ENCODE peak calls at places on chromosomes 2 and 18, in ten cellular contexts. W is thyroid gland, Y is astrocyte, J is fibroblast of mammary gland, N is IMR-90, R is K562, C is fibroblast of lung, G is brain microvascular endothelial cell, I is transverse colon, M is spleen. E is an unnamed sample.

GRCh38 chr2:213065583-213066444 is 85.6 kb downstream of the IKZF2 start:
- DNase-seq in W (peak), Y (peak), J (peak), N (peak), R (no peak), C (peak), G (peak), I (peak), M (peak), E (no peak)

GRCh38 chr2:67374481-67374880 is 22.7 kb upstream of the ETAA1 start:
- DNase-seq in W (no peak), Y (no peak), J (no peak), N (peak), R (no peak), C (no peak), G (no peak), I (no peak), M (no peak), E (no peak)

GRCh38 chr18:79380816-79381806 is 14.6 kb upstream of the NFATC1 start:
- DNase-seq in W (peak), Y (no peak), J (peak), N (peak), R (peak), C (peak), G (no peak), I (peak), M (peak), E (no peak)

GRCh38 chr2:2591542-2591940 is 260.5 kb upstream of the MYT1L start:
- DNase-seq in W (no peak), Y (no peak), J (no peak), N (no peak), R (no peak), C (no peak), G (no peak), I (no peak), M (no peak), E (no peak)

GRCh38 chr2:30217644-30218361 is 13.5 kb upstream of the LBH start:
- DNase-seq in W (peak), Y (peak), J (no peak), N (no peak), R (no peak), C (no peak), G (no peak), I (peak), M (no peak), E (no peak)

GRCh38 chr2:168633200-168633599 is 169.2 kb upstream of the NOSTRIN start:
- DNase-seq in W (no peak), Y (no peak), J (no peak), N (peak), R (no peak), C (no peak), G (no peak), I (no peak), M (no peak), E (no peak)

GRCh38 chr2:17309741-17310339 is 208.4 kb downstream of the RAD51AP2 start:
- DNase-seq in W (peak), Y (peak), J (peak), N (peak), R (peak), C (peak), G (peak), I (peak), M (no peak), E (peak)

GRCh38 chr2:68791914-68792313 is 57.3 kb downstream of the ARHGAP25 start:
- DNase-seq in W (no peak), Y (no peak), J (no peak), N (no peak), R (no peak), C (no peak), G (no peak), I (no peak), M (no peak), E (no peak)

GRCh38 chr2:207625014-207625755 is at the start of gene METTL21A:
- DNase-seq in W (peak), Y (peak), J (peak), N (peak), R (peak), C (peak), G (peak), I (peak), M (peak), E (no peak)

GRCh38 chr18:12747530-12748315 is 44.9 kb downstream of the PSMG2 start:
- DNase-seq in W (no peak), Y (peak), J (no peak), N (peak), R (peak), C (peak), G (no peak), I (no peak), M (no peak), E (no peak)

GRCh38 chr18:48007381-48007780 is 76.9 kb upstream of the SMAD2 start:
- DNase-seq in W (no peak), Y (no peak), J (no peak), N (no peak), R (no peak), C (no peak), G (no peak), I (no peak), M (no peak), E (no peak)

GRCh38 chr18:13455960-13456471 is 237.5 kb downstream of the LDLRAD4 start:
- DNase-seq in W (peak), Y (no peak), J (no peak), N (no peak), R (no peak), C (no peak), G (no peak), I (no peak), M (no peak), E (no peak)

GRCh38 chr2:181300600-181301291 is 156.4 kb upstream of the ITGA4 start:
- DNase-seq in W (no peak), Y (no peak), J (no peak), N (no peak), R (no peak), C (no peak), G (no peak), I (no peak), M (no peak), E (no peak)

GRCh38 chr2:127762846-127763245 is 48.1 kb downstream of the WDR33 start:
- DNase-seq in W (no peak), Y (peak), J (peak), N (peak), R (no peak), C (peak), G (no peak), I (no peak), M (no peak), E (no peak)

GRCh38 chr2:24588294-24588693 is 97.2 kb downstream of the NCOA1 start:
- DNase-seq in W (no peak), Y (no peak), J (no peak), N (no peak), R (no peak), C (no peak), G (no peak), I (no peak), M (no peak), E (no peak)

GRCh38 chr2:105187531-105187930 is 54.0 kb upstream of the GPR45 start:
- DNase-seq in W (no peak), Y (peak), J (peak), N (no peak), R (no peak), C (peak), G (peak), I (no peak), M (no peak), E (no peak)

GRCh38 chr2:159712929-159713575 is 746 bp downstream of the MARCHF7 start:
- DNase-seq in W (no peak), Y (no peak), J (peak), N (no peak), R (no peak), C (peak), G (no peak), I (no peak), M (no peak), E (no peak)

GRCh38 chr2:8477511-8478132 is 204.2 kb upstream of the ID2 start:
- DNase-seq in W (peak), Y (no peak), J (no peak), N (no peak), R (no peak), C (no peak), G (no peak), I (no peak), M (peak), E (no peak)

GRCh38 chr2:112493048-112493447 is 11.1 kb downstream of the TTL start:
- DNase-seq in W (no peak), Y (no peak), J (no peak), N (peak), R (peak), C (peak), G (no peak), I (no peak), M (no peak), E (no peak)

GRCh38 chr18:79302120-79302519 is 93.6 kb upstream of the NFATC1 start:
- DNase-seq in W (no peak), Y (no peak), J (no peak), N (no peak), R (no peak), C (no peak), G (no peak), I (peak), M (no peak), E (no peak)

GRCh38 chr2:233404227-233404626 is 49.9 kb downstream of the DGKD start:
- DNase-seq in W (peak), Y (no peak), J (peak), N (peak), R (peak), C (no peak), G (no peak), I (peak), M (peak), E (no peak)

GRCh38 chr2:65349863-65350262 is 82.5 kb downstream of the SPRED2 start:
- DNase-seq in W (peak), Y (peak), J (peak), N (peak), R (peak), C (peak), G (peak), I (peak), M (no peak), E (peak)

GRCh38 chr2:22683911-22684310 is 701.1 kb upstream of the KLHL29 start:
- DNase-seq in W (no peak), Y (no peak), J (no peak), N (no peak), R (no peak), C (no peak), G (no peak), I (no peak), M (no peak), E (no peak)

GRCh38 chr2:197939787-197940186 is 135.4 kb downstream of the PLCL1 start:
- DNase-seq in W (no peak), Y (no peak), J (no peak), N (no peak), R (no peak), C (no peak), G (no peak), I (no peak), M (no peak), E (no peak)

GRCh38 chr2:190664240-190664639 is 15.4 kb downstream of the NAB1 start:
- DNase-seq in W (no peak), Y (peak), J (peak), N (peak), R (no peak), C (peak), G (peak), I (no peak), M (no peak), E (no peak)

GRCh38 chr2:44169155-44169898 is 652 bp downstream of the PPM1B start:
- DNase-seq in W (peak), Y (peak), J (peak), N (peak), R (peak), C (peak), G (peak), I (peak), M (no peak), E (no peak)

GRCh38 chr2:220224711-220225519 is 597.5 kb downstream of the SLC4A3 start:
- DNase-seq in W (no peak), Y (peak), J (peak), N (peak), R (no peak), C (peak), G (no peak), I (no peak), M (no peak), E (no peak)

GRCh38 chr2:9971105-9971818 is 19.8 kb downstream of the GRHL1 start:
- DNase-seq in W (no peak), Y (peak), J (peak), N (peak), R (no peak), C (peak), G (no peak), I (no peak), M (no peak), E (no peak)

GRCh38 chr2:147173186-147173575 is 671.6 kb upstream of the ACVR2A start:
- DNase-seq in W (no peak), Y (peak), J (peak), N (no peak), R (no peak), C (peak), G (no peak), I (no peak), M (no peak), E (no peak)

GRCh38 chr2:146870691-146871090 is 974.1 kb upstream of the ACVR2A start:
- DNase-seq in W (no peak), Y (no peak), J (peak), N (no peak), R (no peak), C (no peak), G (no peak), I (no peak), M (no peak), E (no peak)

GRCh38 chr2:128323501-128323931 is 4.8 kb upstream of the HS6ST1 start:
- DNase-seq in W (no peak), Y (no peak), J (no peak), N (no peak), R (no peak), C (no peak), G (no peak), I (no peak), M (no peak), E (no peak)

GRCh38 chr18:36589857-36590543 is 238.8 kb downstream of the TPGS2 start:
- DNase-seq in W (no peak), Y (peak), J (peak), N (peak), R (no peak), C (peak), G (no peak), I (no peak), M (no peak), E (no peak)

GRCh38 chr2:16625759-16626158 is 39.9 kb downstream of the CYRIA start:
- DNase-seq in W (peak), Y (no peak), J (no peak), N (no peak), R (no peak), C (no peak), G (no peak), I (no peak), M (no peak), E (no peak)

GRCh38 chr2:234502285-234502918 is 5.5 kb upstream of the ARL4C start:
- DNase-seq in W (no peak), Y (peak), J (peak), N (peak), R (no peak), C (peak), G (peak), I (no peak), M (no peak), E (peak)

GRCh38 chr2:232761301-232761907 is 15.0 kb downstream of the KCNJ13 start:
- DNase-seq in W (peak), Y (peak), J (peak), N (peak), R (no peak), C (peak), G (peak), I (peak), M (no peak), E (no peak)

GRCh38 chr2:233005096-233005495 is 8.0 kb downstream of the NGEF start:
- DNase-seq in W (no peak), Y (no peak), J (no peak), N (no peak), R (no peak), C (no peak), G (no peak), I (no peak), M (peak), E (no peak)

GRCh38 chr2:176126929-176127768 is 2.4 kb upstream of the HOXD8 start:
- DNase-seq in W (peak), Y (no peak), J (peak), N (peak), R (peak), C (peak), G (peak), I (peak), M (no peak), E (peak)

GRCh38 chr2:238939521-238940403 is 91.9 kb downstream of the TWIST2 start:
- DNase-seq in W (no peak), Y (no peak), J (no peak), N (no peak), R (no peak), C (no peak), G (no peak), I (no peak), M (peak), E (no peak)

GRCh38 chr2:188122983-188123382 is 168.7 kb upstream of the GULP1 start:
- DNase-seq in W (no peak), Y (peak), J (no peak), N (peak), R (no peak), C (peak), G (no peak), I (no peak), M (no peak), E (no peak)
- H3K4me3 ChIP-seq in W (no peak), Y (no peak), J (no peak), N (no peak), R (no peak), C (no peak), G (no peak), I (no peak), M (no peak), E (no peak)

DNA sequence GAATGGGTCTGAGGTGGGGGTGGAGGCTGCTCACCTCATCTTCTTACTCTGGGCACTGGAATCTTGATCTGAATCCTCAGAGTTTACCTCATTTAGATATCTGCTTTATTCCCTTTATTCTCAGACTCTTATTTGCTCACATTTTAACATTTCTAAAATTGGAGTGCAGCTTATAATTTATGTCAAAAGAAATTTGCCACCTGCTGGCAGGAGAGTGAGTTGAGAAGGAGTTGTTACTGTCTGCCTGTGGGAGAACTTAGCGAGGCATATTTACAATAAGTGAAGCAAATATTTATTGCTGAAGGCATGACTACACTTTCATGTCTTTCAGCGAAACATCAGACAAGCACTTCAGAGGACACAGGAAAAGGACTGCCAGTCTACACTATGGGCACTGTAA is 16.4 kb upstream of the KIAA2012 start:
- DNase-seq in W (no peak), Y (no peak), J (peak), N (peak), R (no peak), C (no peak), G (peak), I (no peak), M (no peak), E (no peak)
- TF ChIP-seq CTCF in W (peak), Y (peak), J (peak), N (peak), R (no peak), C (peak), G (peak), I (peak), M (no peak), E (peak)

GRCh38 chr2:45992746-45993475 is 304.3 kb upstream of the EPAS1 start:
- DNase-seq in W (no peak), Y (no peak), J (no peak), N (no peak), R (no peak), C (no peak), G (no peak), I (no peak), M (no peak), E (no peak)

GRCh38 chr2:45993476-45993991 is 303.7 kb upstream of the EPAS1 start:
- DNase-seq in W (peak), Y (peak), J (peak), N (peak), R (peak), C (peak), G (peak), I (peak), M (no peak), E (peak)

GRCh38 chr2:45990131-45990530 is 307.1 kb upstream of the EPAS1 start:
- DNase-seq in W (no peak), Y (no peak), J (no peak), N (no peak), R (no peak), C (no peak), G (no peak), I (no peak), M (no peak), E (no peak)

GRCh38 chr2:45994060-45994459 is 303.1 kb upstream of the EPAS1 start:
- DNase-seq in W (no peak), Y (no peak), J (no peak), N (no peak), R (no peak), C (no peak), G (no peak), I (no peak), M (no peak), E (no peak)

GRCh38 chr2:45992021-45992745 is 305.0 kb upstream of the EPAS1 start:
- DNase-seq in W (peak), Y (peak), J (peak), N (peak), R (no peak), C (peak), G (peak), I (peak), M (no peak), E (no peak)
- H3K4me3 ChIP-seq in W (no peak), Y (no peak), J (no peak), N (no peak), R (no peak), C (no peak), G (no peak), I (no peak), M (no peak), E (no peak)

DNA sequence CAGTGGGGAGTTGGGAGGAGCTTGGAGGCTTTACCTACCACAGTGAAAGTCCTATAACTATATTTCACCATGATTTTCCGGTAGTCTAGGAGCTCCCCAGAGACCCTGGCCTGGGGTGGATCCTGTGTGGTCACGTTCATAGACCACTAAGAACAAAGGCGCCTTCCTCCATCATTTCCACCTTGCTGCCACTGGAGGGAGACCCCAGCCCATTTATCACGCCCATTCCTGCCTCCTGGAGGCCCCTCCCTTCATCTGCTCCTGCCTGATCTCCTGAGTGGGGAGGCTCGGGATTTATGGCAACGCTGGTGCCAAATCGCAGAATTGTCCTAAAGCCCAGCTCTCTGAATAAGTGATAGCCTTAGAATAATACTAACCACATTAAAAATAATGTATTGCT is 507.6 kb upstream of the SPHKAP start:
- DNase-seq in W (no peak), Y (no peak), J (peak), N (no peak), R (no peak), C (no peak), G (no peak), I (no peak), M (no peak), E (no peak)
- TF ChIP-seq CTCF in W (no peak), Y (peak), J (peak), N (no peak), R (no peak), C (peak), G (peak), I (no peak), M (no peak), E (peak)

DNA sequence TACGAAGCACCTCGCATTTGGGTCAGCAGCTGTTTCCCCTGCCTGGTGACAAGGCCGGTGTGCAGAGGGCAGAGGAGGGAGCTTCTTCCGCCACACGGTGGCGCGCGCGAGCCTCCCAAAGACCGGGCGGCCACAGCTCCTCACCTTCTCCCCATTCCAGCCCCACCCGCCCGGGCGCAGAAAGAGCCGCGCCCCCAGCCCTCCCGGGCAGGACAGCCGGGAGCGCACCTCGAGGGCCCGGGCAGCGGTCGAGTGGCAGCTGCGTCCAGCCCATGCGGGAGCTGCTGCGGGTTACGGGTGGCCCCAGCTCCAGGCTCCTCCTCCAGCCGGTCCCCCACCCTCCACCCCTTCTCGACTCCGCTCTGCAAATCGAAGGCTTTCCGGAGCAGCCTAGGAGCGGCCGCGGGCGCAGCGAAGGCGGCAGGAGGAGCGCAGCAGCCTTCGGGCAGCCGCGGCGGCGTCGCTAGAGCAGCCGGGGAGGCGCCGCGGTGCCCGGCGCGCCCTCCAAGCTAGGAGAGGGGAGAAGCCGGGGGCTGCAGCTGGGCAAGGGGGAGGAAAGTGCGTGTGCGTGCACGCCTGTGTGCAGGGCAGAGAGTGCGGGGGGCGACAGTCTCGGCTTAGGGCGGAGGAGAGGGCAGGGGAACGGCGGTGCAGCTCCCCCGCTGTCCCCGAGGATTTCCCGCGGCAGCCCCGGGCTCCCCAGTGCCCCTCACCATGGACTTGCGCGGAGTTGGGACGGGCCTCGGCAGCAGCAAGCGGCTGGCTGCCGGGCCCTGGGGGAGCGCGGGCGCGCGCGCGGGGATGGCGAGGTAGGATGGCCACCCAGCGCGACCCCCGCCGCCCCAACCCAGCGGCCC is at the start of gene CCDC85A:
- DNase-seq in W (peak), Y (peak), J (peak), N (peak), R (peak), C (peak), G (peak), I (peak), M (peak), E (no peak)
- H3K4me3 ChIP-seq in W (peak), Y (peak), J (peak), N (peak), R (peak), C (peak), G (peak), I (peak), M (peak), E (peak)